ENCODE peak calls at places on chromosomes 5 and 9, in four cellular contexts. X is head of caudate nucleus, P is PC-3, Y is NCI-H1436. I is an unnamed sample.

GRCh38 chr5:9479361-9479760 is 66.5 kb downstream of the SEMA5A start:
- DNase-seq in P (no peak), Y (no peak), X (no peak), I (peak; percentile 84)

GRCh38 chr9:129239946-129240490 is 62.0 kb upstream of the IER5L start:
- DNase-seq in X (no peak), Y (no peak), P (no peak), I (no peak)

GRCh38 chr5:138948391-138949222 is 73.5 kb upstream of the LRRTM2 start:
- DNase-seq in P (no peak), Y (no peak), X (no peak), I (no peak)

GRCh38 chr5:30845194-30845593 is 348.3 kb upstream of the CDH6 start:
- DNase-seq in X (no peak), Y (no peak), P (no peak), I (no peak)

GRCh38 chr9:126558051-126558665 is 55.6 kb upstream of the LMX1B start:
- DNase-seq in P (peak; percentile 70), X (peak; percentile 41), Y (peak; percentile 49), I (peak; percentile 30)

GRCh38 chr9:32431940-32432555 is 47.6 kb downstream of the ACO1 start:
- DNase-seq in X (no peak), P (peak; percentile 36), Y (peak; percentile 6), I (peak; percentile 4)

GRCh38 chr9:114930063-114930812 is at the start of gene TNFSF8:
- DNase-seq in Y (no peak), X (peak; percentile 24), P (no peak), I (no peak)

GRCh38 chr9:82418334-82418733 is 429.8 kb downstream of the SPATA31D1 start:
- DNase-seq in X (no peak), P (peak; percentile 7), Y (no peak), I (peak; percentile 8)

GRCh38 chr5:33306758-33307157 is 134.0 kb upstream of the TARS1 start:
- DNase-seq in P (no peak), Y (no peak), X (no peak), I (no peak)

GRCh38 chr5:172179032-172179989 is 8.7 kb downstream of the STK10 start:
- DNase-seq in Y (no peak), X (no peak), P (no peak), I (no peak)

GRCh38 chr9:86096382-86096781 is 3.0 kb downstream of the GOLM1 start:
- DNase-seq in P (peak; percentile 34), X (no peak), Y (no peak), I (no peak)

GRCh38 chr9:109640232-109641078 is 139.5 kb upstream of the PALM2AKAP2 start:
- DNase-seq in Y (peak; percentile 84), P (peak; percentile 69), X (peak; percentile 80), I (peak; percentile 65)

GRCh38 chr5:65925094-65925600 is 1.2 kb upstream of the ERBIN start:
- DNase-seq in X (peak; percentile 76), P (peak; percentile 28), Y (peak; percentile 41), I (peak; percentile 76)

GRCh38 chr9:118957585-118957984 is 411.6 kb downstream of the BRINP1 start:
- DNase-seq in Y (no peak), X (no peak), P (no peak), I (no peak)

GRCh38 chr5:51033215-51033614 is 350.0 kb upstream of the ISL1 start:
- DNase-seq in X (no peak), P (no peak), Y (no peak), I (no peak)

GRCh38 chr5:107271682-107272350 is 398.9 kb downstream of the EFNA5 start:
- DNase-seq in X (no peak), Y (no peak), P (no peak), I (no peak)

GRCh38 chr5:80937591-80937990 is 22.6 kb upstream of the RASGRF2 start:
- DNase-seq in Y (no peak), P (peak; percentile 65), X (no peak), I (no peak)

GRCh38 chr5:159419567-159419966 is 89.3 kb upstream of the IL12B start:
- DNase-seq in P (no peak), X (no peak), Y (no peak), I (no peak)

GRCh38 chr9:133449760-133450159 is 10.0 kb upstream of the CACFD1 start:
- DNase-seq in P (peak; percentile 77), Y (peak; percentile 35), X (no peak), I (peak; percentile 74)

GRCh38 chr5:180332051-180332517 is 21.1 kb downstream of the GFPT2 start:
- DNase-seq in X (peak; percentile 53), Y (no peak), P (peak; percentile 45), I (no peak)

GRCh38 chr9:76441551-76442322 is 17.2 kb upstream of the GCNT1 start:
- DNase-seq in X (no peak), Y (no peak), P (peak; percentile 53), I (peak; percentile 40)

GRCh38 chr9:7439355-7439978 is 360.1 kb downstream of the DMAC1 start:
- DNase-seq in X (no peak), Y (no peak), P (peak; percentile 1), I (peak; percentile 79)

GRCh38 chr5:118679123-118679940 is 309.0 kb downstream of the DTWD2 start:
- DNase-seq in X (no peak), Y (no peak), P (no peak), I (no peak)

GRCh38 chr9:107760469-107761242 is 271.1 kb upstream of the KLF4 start:
- DNase-seq in X (no peak), Y (no peak), P (no peak), I (no peak)

GRCh38 chr5:6430418-6431028 is 18.1 kb upstream of the UBE2QL1 start:
- DNase-seq in P (no peak), Y (no peak), X (no peak), I (no peak)

GRCh38 chr5:153209016-153209415 is 281.5 kb upstream of the GRIA1 start:
- DNase-seq in P (no peak), X (no peak), Y (no peak), I (peak; percentile 34)

GRCh38 chr9:18785604-18786003 is 247.4 kb downstream of the SAXO1 start:
- DNase-seq in P (no peak), Y (no peak), X (no peak), I (no peak)

GRCh38 chr5:138459311-138459710 is 6.0 kb upstream of the EGR1 start:
- DNase-seq in Y (no peak), X (no peak), P (no peak), I (no peak)